ENCODE peak calls at places on chromosomes 12 and 14, in five cellular contexts. F is PC-3, K is GM23248, W is HCT116, I is astrocyte. G is an unnamed sample.

GRCh38 chr14:102590667-102591099 is 1.8 kb upstream of the RCOR1 start:
- DNase-seq in F (peak), K (peak), W (peak), I (peak), G (no peak)

GRCh38 chr12:78863482-78864427 is 819 bp upstream of the SYT1 start:
- DNase-seq in F (peak), K (peak), W (no peak), I (peak), G (peak)

GRCh38 chr14:66634876-66635275 is 126.9 kb downstream of the GPHN start:
- DNase-seq in F (no peak), K (no peak), W (no peak), I (peak), G (no peak)

GRCh38 chr12:26803552-26803951 is 29.4 kb downstream of the ITPR2 start:
- DNase-seq in F (peak), K (peak), W (no peak), I (peak), G (no peak)

GRCh38 chr12:97006585-97006984 is 99.5 kb downstream of the NEDD1 start:
- DNase-seq in F (peak), K (no peak), W (no peak), I (no peak), G (no peak)

GRCh38 chr12:54125950-54126695 is 62.7 kb downstream of the SMUG1 start:
- DNase-seq in F (no peak), K (peak), W (no peak), I (no peak), G (no peak)

GRCh38 chr12:74780458-74781241 is 243.0 kb downstream of the ATXN7L3B start:
- DNase-seq in F (peak), K (peak), W (no peak), I (peak), G (no peak)

GRCh38 chr14:30297856-30298255 is 261.1 kb upstream of the G2E3 start:
- DNase-seq in F (no peak), K (no peak), W (no peak), I (no peak), G (no peak)

GRCh38 chr12:45354399-45354798 is 138.5 kb downstream of the ANO6 start:
- DNase-seq in F (no peak), K (no peak), W (no peak), I (no peak), G (peak)

GRCh38 chr12:76696186-76696585 is 67.7 kb upstream of the ZDHHC17 start:
- DNase-seq in F (no peak), K (no peak), W (no peak), I (no peak), G (no peak)

GRCh38 chr12:70415987-70416386 is 49.9 kb downstream of the KCNMB4 start:
- DNase-seq in F (no peak), K (no peak), W (no peak), I (no peak), G (peak)

GRCh38 chr14:105375635-105376057 is 22.7 kb upstream of the TEX22 start:
- DNase-seq in F (no peak), K (peak), W (no peak), I (no peak), G (no peak)

GRCh38 chr14:69489495-69489894 is 5.0 kb downstream of the PLEKHD1 start:
- DNase-seq in F (no peak), K (no peak), W (no peak), I (no peak), G (no peak)

GRCh38 chr12:104291867-104292524 is 11.5 kb upstream of the EID3 start:
- DNase-seq in F (peak), K (no peak), W (no peak), I (no peak), G (no peak)

GRCh38 chr12:13173012-13173441 is 23.5 kb upstream of the EMP1 start:
- DNase-seq in F (no peak), K (peak), W (no peak), I (peak), G (no peak)

GRCh38 chr14:101554991-101555668 is 6.2 kb upstream of the DIO3 start:
- DNase-seq in F (no peak), K (no peak), W (no peak), I (no peak), G (no peak)

GRCh38 chr12:108360487-108360886 is 21.4 kb upstream of the CMKLR1 start:
- DNase-seq in F (no peak), K (peak), W (no peak), I (peak), G (no peak)

GRCh38 chr12:83826112-83826511 is 1086.5 kb downstream of the SLC6A15 start:
- DNase-seq in F (peak), K (peak), W (peak), I (no peak), G (peak)

GRCh38 chr12:82481954-82482353 is 123.6 kb downstream of the METTL25 start:
- DNase-seq in F (no peak), K (no peak), W (no peak), I (no peak), G (no peak)
- TF ChIP-seq EZH2 in F (no peak), K (no peak), W (no peak), I (no peak), G (no peak)

DNA sequence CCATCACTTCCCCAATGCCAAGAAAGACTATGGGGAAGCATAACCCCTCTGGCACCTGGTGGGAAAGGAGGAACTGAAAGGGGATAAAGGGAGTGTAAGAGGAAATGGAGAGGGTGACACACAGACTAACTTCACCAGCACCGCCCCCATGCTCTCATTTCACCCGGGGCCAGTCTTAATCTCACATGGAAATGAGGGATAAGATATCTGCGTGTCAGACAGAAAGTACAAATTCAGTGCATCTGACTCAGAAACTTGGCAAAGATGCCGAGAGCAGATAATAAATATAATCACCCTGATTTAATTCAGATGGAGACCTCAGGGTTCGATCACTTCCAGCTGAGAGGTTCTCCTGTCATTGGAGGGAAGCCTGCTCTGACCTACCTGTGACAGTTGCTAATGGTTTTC is 191.6 kb downstream of the DUSP6 start:
- DNase-seq in F (peak), K (peak), W (no peak), I (peak), G (no peak)
- H3K27ac ChIP-seq in F (peak), K (peak), W (no peak), I (peak), G (no peak)

DNA sequence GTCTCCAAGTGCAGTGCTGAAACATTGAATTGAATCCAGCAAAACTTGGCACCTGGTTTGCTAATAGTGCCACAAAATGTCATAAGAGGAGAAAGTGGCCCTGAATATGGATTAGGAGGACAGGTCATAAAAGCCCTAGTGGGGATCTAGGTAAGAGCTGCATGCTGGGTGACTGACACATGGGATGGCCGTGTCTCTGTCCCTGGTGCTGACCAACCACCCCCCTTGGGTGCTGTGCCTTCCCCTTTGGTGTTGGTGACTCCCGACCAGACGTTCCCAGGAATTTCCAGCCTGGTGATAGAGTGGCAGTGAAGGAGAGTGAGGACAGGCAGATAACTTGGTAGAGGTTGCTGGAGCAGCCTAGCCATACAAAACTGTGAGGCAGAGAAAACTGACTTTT is 142.8 kb downstream of the VRK1 start:
- DNase-seq in F (peak), K (peak), W (no peak), I (no peak), G (no peak)
- TF ChIP-seq EZH2 in F (no peak), K (no peak), W (no peak), I (no peak), G (no peak)

GRCh38 chr12:121788176-121788818 is 5.2 kb downstream of the RHOF start:
- DNase-seq in F (peak), K (no peak), W (no peak), I (no peak), G (no peak)
- H3K27ac ChIP-seq in F (peak), K (no peak), W (peak), I (no peak), G (no peak)